ENCODE peak calls at places on chromosomes 3 and 15, in seven cellular contexts. B is NCI-H2029 treated with DMSO at 0.1 percent for 48 hours, X is HT1080, Q is anterior cingulate cortex, G is NCI-H460, Y is posterior vena cava, E is fibroblast of the aortic adventitia. L is an unnamed sample.

GRCh38 chr15:101795455-101795854 is 7.9 kb upstream of the OR4F6 start:
- DNase-seq in Y (no peak), E (peak), B (no peak), Q (no peak), G (no peak), X (peak), L (no peak)

GRCh38 chr15:40238927-40239591 is at the start of gene PAK6:
- DNase-seq in Y (no peak), E (peak), G (peak), Q (peak), B (no peak), X (peak), L (no peak)

GRCh38 chr3:170634663-170635096 is 48.8 kb upstream of the SLC7A14 start:
- DNase-seq in B (no peak), Y (no peak), E (no peak), G (no peak), X (no peak), Q (no peak), L (no peak)

GRCh38 chr15:40150163-40150925 is 10.5 kb upstream of the BUB1B start:
- DNase-seq in X (peak), E (peak), G (no peak), B (no peak), Q (peak), Y (no peak), L (peak)

GRCh38 chr3:184184546-184185234 is 1.3 kb upstream of the ABCF3 start:
- DNase-seq in B (no peak), Y (no peak), Q (no peak), G (no peak), E (no peak), X (no peak), L (no peak)

GRCh38 chr15:38035701-38036100 is 101.3 kb downstream of the TMCO5A start:
- DNase-seq in E (peak), Y (no peak), B (no peak), Q (no peak), X (peak), G (no peak), L (no peak)

GRCh38 chr3:126135398-126136076 is 44.8 kb downstream of the ALDH1L1 start:
- DNase-seq in B (no peak), Q (no peak), Y (peak), E (no peak), G (no peak), X (no peak), L (no peak)

GRCh38 chr15:64502537-64502936 is 42.2 kb downstream of the ZNF609 start:
- DNase-seq in Q (no peak), B (no peak), E (no peak), Y (no peak), G (no peak), X (peak), L (no peak)

GRCh38 chr3:48425281-48425812 is 4.5 kb downstream of the PLXNB1 start:
- DNase-seq in E (no peak), Q (peak), B (no peak), X (no peak), G (no peak), Y (no peak), L (no peak)

GRCh38 chr15:59687831-59688230 is 1.3 kb downstream of the BNIP2 start:
- DNase-seq in G (no peak), Q (no peak), Y (no peak), B (no peak), X (peak), E (peak), L (no peak)

GRCh38 chr15:83324799-83325198 is 40.3 kb upstream of the BNC1 start:
- DNase-seq in Q (no peak), G (no peak), X (no peak), Y (no peak), B (no peak), E (no peak), L (no peak)

GRCh38 chr3:71423151-71423906 is 160.2 kb downstream of the FOXP1 start:
- DNase-seq in Q (no peak), Y (no peak), X (no peak), E (peak), G (no peak), B (peak), L (no peak)

GRCh38 chr15:68445351-68445750 is 13.4 kb upstream of the ITGA11 start:
- DNase-seq in E (no peak), B (no peak), Y (no peak), G (no peak), X (no peak), Q (no peak), L (no peak)

GRCh38 chr15:84983711-84984110 is 2.1 kb downstream of the PDE8A start:
- DNase-seq in Y (no peak), B (no peak), E (no peak), Q (no peak), G (no peak), X (no peak), L (no peak)

GRCh38 chr3:139388961-139389551 is 391 bp downstream of the COPB2 start:
- DNase-seq in Q (no peak), B (no peak), G (no peak), E (no peak), X (no peak), Y (no peak), L (no peak)

GRCh38 chr3:175479800-175480199 is 620.7 kb downstream of the NAALADL2 start:
- DNase-seq in B (no peak), Y (no peak), X (no peak), Q (no peak), G (no peak), E (no peak), L (no peak)

GRCh38 chr3:63662500-63662899 is 10.0 kb downstream of the SNTN start:
- DNase-seq in Q (no peak), E (peak), G (no peak), X (no peak), Y (no peak), B (no peak), L (no peak)

GRCh38 chr3:39977058-39977794 is 167.8 kb downstream of the MYRIP start:
- DNase-seq in G (no peak), X (no peak), Y (no peak), Q (no peak), B (no peak), E (no peak), L (no peak)

GRCh38 chr3:140715035-140715434 is 37.2 kb downstream of the TRIM42 start:
- DNase-seq in Q (no peak), E (no peak), B (peak), G (no peak), X (no peak), Y (no peak), L (peak)

GRCh38 chr3:4999626-5000184 is 20.5 kb downstream of the BHLHE40 start:
- DNase-seq in E (no peak), X (no peak), Q (no peak), Y (no peak), B (no peak), G (no peak), L (no peak)

L was measured in NCI-H774.